ENCODE peak calls at places on chromosomes 12 and 14, in eight cellular contexts. U is psoas muscle, R is cardiac muscle cell, I is IMR-90, E is spleen, Q is heart right ventricle, N is neural crest cell, H is pancreas. C is an unnamed sample.

GRCh38 chr14:20608383-20609095 is 17.4 kb upstream of the RNASE12 start:
- DNase-seq in I (no peak), U (no peak), Q (no peak), R (no peak), N (no peak), E (no peak), H (no peak), C (no peak)

GRCh38 chr12:92130999-92131398 is 14.6 kb downstream of the BTG1 start:
- DNase-seq in U (no peak), H (no peak), R (no peak), E (no peak), I (no peak), Q (no peak), N (no peak), C (no peak)

GRCh38 chr12:123131879-123132402 is 18.9 kb downstream of the PITPNM2 start:
- DNase-seq in H (peak), U (peak), Q (no peak), N (no peak), R (no peak), E (peak), I (no peak), C (no peak)

GRCh38 chr12:108821407-108822397 is 35.7 kb downstream of the SSH1 start:
- DNase-seq in Q (no peak), U (no peak), R (peak), N (no peak), H (no peak), I (peak), E (peak), C (peak)

GRCh38 chr12:21939435-21939834 is 1.8 kb downstream of the ABCC9 start:
- DNase-seq in N (no peak), I (no peak), H (no peak), Q (peak), E (no peak), R (no peak), U (no peak), C (no peak)

GRCh38 chr14:44961151-44961729 is 507 bp downstream of the KLHL28 start:
- DNase-seq in Q (peak), I (peak), E (peak), R (peak), U (peak), N (peak), H (peak), C (peak)

GRCh38 chr12:13350381-13350780 is 153.9 kb downstream of the EMP1 start:
- DNase-seq in E (no peak), U (no peak), N (no peak), H (no peak), R (no peak), Q (no peak), I (no peak), C (no peak)

GRCh38 chr12:88420460-88420859 is 159.8 kb downstream of the KITLG start:
- DNase-seq in E (no peak), H (no peak), U (no peak), N (no peak), Q (no peak), I (peak), R (peak), C (no peak)

GRCh38 chr14:55847766-55848165 is 267.8 kb downstream of the KTN1 start:
- DNase-seq in Q (no peak), E (no peak), H (no peak), I (peak), U (no peak), N (no peak), R (peak), C (no peak)

GRCh38 chr14:50599700-50600444 is 39.9 kb downstream of the ATL1 start:
- DNase-seq in H (no peak), Q (no peak), U (no peak), N (no peak), E (no peak), R (peak), I (peak), C (no peak)
- TF ChIP-seq CTCF in H (peak), Q (peak), U (peak), N (peak), E (peak), R (peak), I (peak), C (peak)

DNA sequence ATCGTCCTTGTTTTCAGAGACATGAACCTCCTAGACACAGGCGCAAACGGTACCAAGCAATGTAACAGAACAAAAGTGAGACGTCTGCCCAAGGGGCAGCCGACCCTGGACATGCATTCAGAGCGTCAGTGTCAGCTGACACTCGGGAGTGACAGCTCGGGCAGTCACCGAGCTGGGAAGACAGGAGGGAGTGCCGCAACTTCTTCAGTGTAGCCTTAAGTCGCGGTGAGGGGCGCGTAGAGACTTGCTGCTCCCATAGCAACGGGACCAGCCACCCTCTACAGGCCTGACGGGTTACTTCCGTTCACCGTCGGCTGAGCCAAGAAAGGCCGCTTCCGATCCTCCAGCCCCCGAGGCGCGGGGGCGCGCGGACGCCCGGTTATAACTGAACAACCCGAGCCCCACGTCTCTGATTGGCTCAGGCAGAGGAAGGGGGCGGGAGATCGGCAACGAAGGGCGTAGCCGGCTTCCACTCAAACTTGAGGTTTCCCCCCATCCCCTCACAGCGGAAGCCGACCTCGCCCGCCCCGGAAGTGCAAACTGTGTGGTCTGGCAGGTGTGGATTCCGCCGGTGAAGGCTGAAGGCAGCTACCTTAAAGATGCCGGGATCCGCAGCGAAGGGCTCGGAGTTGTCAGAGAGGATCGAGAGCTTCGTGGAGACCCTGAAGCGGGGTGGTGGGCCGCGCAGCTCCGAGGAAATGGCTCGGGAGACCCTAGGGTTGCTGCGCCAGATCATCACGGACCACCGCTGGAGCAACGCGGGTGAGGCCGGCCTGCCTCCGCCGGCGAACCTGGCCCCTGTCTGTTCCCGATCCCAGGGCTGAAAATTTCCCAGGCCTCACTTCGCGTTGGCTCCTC is at the start of gene EIF2B2:
- DNase-seq in I (peak), N (peak), E (peak), R (peak), Q (peak), U (peak), H (peak), C (peak)
- TF ChIP-seq CTCF in I (peak), N (peak), E (peak), R (peak), Q (no peak), U (peak), H (no peak), C (peak)

GRCh38 chr14:25033358-25033757 is 16.6 kb downstream of the STXBP6 start:
- DNase-seq in I (no peak), R (no peak), E (no peak), U (no peak), Q (no peak), H (no peak), N (no peak), C (no peak)

GRCh38 chr14:25026476-25027137 is 23.3 kb downstream of the STXBP6 start:
- DNase-seq in U (no peak), R (no peak), Q (no peak), E (no peak), I (no peak), H (no peak), N (no peak), C (no peak)

GRCh38 chr14:25034803-25035681 is 14.9 kb downstream of the STXBP6 start:
- DNase-seq in I (no peak), U (no peak), E (no peak), Q (no peak), H (no peak), N (no peak), R (no peak), C (no peak)

GRCh38 chr14:25037032-25037431 is 12.9 kb downstream of the STXBP6 start:
- DNase-seq in R (no peak), H (no peak), U (no peak), E (no peak), I (no peak), Q (no peak), N (no peak), C (no peak)

DNA sequence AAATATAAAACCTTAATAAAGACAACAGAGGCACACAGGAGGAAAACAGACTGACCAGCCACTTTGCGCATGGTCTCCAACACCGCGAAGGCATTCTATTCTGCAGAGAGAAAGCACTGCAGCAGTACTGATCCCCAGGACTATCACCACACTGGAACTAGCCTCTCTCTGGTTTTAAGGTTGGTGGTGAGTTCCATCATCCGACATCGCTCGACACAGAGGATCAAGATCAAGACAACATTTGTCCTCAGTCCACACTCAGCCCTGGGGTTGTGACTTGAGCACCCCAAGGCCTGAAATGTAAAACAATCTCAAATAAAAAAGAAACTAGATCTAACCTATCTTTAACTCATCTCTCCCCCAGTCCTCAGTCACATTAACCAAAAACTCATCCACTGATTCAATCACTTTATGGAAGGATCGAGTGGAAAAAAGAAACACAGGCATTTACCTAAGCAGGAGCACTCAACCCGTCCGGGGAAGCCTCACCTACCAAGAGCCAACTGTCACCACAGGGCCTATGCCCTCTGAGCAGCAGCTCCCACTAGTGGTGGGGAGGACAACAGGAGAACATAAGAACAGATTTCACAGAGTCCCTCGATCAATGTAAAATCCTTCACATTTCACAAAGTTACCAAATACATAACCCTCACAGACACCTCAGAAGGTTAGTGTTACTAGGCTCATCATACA is 17.7 kb downstream of the STXBP6 start:
- DNase-seq in R (no peak), Q (no peak), E (no peak), N (no peak), U (no peak), H (no peak), I (no peak), C (no peak)
- TF ChIP-seq CTCF in R (peak), Q (no peak), E (no peak), N (peak), U (no peak), H (no peak), I (no peak), C (peak)

GRCh38 chr14:39416072-39416471 is 16.2 kb downstream of the FBXO33 start:
- DNase-seq in H (no peak), Q (no peak), E (no peak), N (no peak), U (no peak), R (no peak), I (no peak), C (no peak)

GRCh38 chr14:39419272-39419671 is 13.0 kb downstream of the FBXO33 start:
- DNase-seq in Q (no peak), U (no peak), H (no peak), N (no peak), R (no peak), E (no peak), I (no peak), C (no peak)

GRCh38 chr14:39422243-39422642 is 10.0 kb downstream of the FBXO33 start:
- DNase-seq in E (no peak), U (no peak), Q (no peak), I (no peak), N (no peak), H (no peak), R (no peak), C (no peak)

GRCh38 chr14:39417014-39417413 is 15.2 kb downstream of the FBXO33 start:
- DNase-seq in I (no peak), H (no peak), R (peak), Q (peak), U (no peak), N (no peak), E (no peak), C (no peak)
- TF ChIP-seq CTCF in I (no peak), H (no peak), R (peak), Q (peak), U (no peak), N (no peak), E (no peak), C (peak)